ENCODE peak calls at places on chromosomes 13 and 19, in nine cellular contexts. U is endothelial cell, W is ascending aorta, G is Caco-2, F is gastrocnemius medialis, A is epithelial cell of proximal tubule, R is fibroblast of lung, C is thoracic aorta, Q is foreskin fibroblast. X is an unnamed sample.

GRCh38 chr19:8127311-8127710 is 22.1 kb downstream of the FBN3 start:
- DNase-seq in U (no peak), W (no peak), G (no peak), F (no peak), A (no peak), R (no peak), C (no peak), Q (no peak), X (no peak)

GRCh38 chr13:95603887-95604533 is 40.5 kb downstream of the DZIP1 start:
- DNase-seq in U (no peak), W (no peak), G (peak), F (no peak), A (peak), R (peak), C (no peak), Q (no peak), X (no peak)

GRCh38 chr13:23025848-23026608 is 154.8 kb upstream of the SGCG start:
- DNase-seq in U (no peak), W (no peak), G (no peak), F (no peak), A (no peak), R (no peak), C (no peak), Q (no peak), X (no peak)

GRCh38 chr19:18304496-18305312 is 18.2 kb downstream of the LSM4 start:
- DNase-seq in U (peak), W (peak), G (peak), F (peak), A (no peak), R (peak), C (peak), Q (peak), X (no peak)

GRCh38 chr13:79741006-79741405 is 260.1 kb downstream of the NDFIP2 start:
- DNase-seq in U (no peak), W (no peak), G (peak), F (no peak), A (peak), R (peak), C (no peak), Q (peak), X (no peak)

GRCh38 chr13:40170982-40171381 is 495.5 kb downstream of the FOXO1 start:
- DNase-seq in U (no peak), W (peak), G (no peak), F (no peak), A (no peak), R (no peak), C (no peak), Q (no peak), X (no peak)

GRCh38 chr19:49387936-49388372 is at the start of gene KASH5:
- DNase-seq in U (no peak), W (no peak), G (peak), F (peak), A (no peak), R (peak), C (no peak), Q (no peak), X (no peak)

GRCh38 chr13:27293873-27294515 is 23.4 kb downstream of the RASL11A start:
- DNase-seq in U (no peak), W (no peak), G (no peak), F (no peak), A (no peak), R (no peak), C (no peak), Q (no peak), X (no peak)

GRCh38 chr13:65330691-65331090 is 1899.4 kb downstream of the PCDH9 start:
- DNase-seq in U (no peak), W (no peak), G (no peak), F (no peak), A (no peak), R (no peak), C (no peak), Q (no peak), X (no peak)

GRCh38 chr13:81697826-81698225 is 1356.9 kb upstream of the SPRY2 start:
- DNase-seq in U (no peak), W (no peak), G (no peak), F (no peak), A (no peak), R (no peak), C (no peak), Q (no peak), X (no peak)

GRCh38 chr19:16760990-16761389 is 41.3 kb downstream of the NWD1 start:
- DNase-seq in U (no peak), W (no peak), G (no peak), F (no peak), A (no peak), R (no peak), C (no peak), Q (no peak), X (no peak)

GRCh38 chr19:1852294-1852646 is 4.0 kb upstream of the REXO1 start:
- DNase-seq in U (peak), W (no peak), G (no peak), F (no peak), A (no peak), R (no peak), C (no peak), Q (no peak), X (no peak)

GRCh38 chr19:45186509-45187334 is 8.1 kb downstream of the BLOC1S3 start:
- DNase-seq in U (no peak), W (no peak), G (no peak), F (no peak), A (no peak), R (no peak), C (no peak), Q (no peak), X (no peak)

GRCh38 chr19:1990230-1991017 is 25.1 kb downstream of the BTBD2 start:
- DNase-seq in U (no peak), W (no peak), G (no peak), F (no peak), A (no peak), R (no peak), C (no peak), Q (no peak), X (no peak)

GRCh38 chr13:30346159-30346788 is 38.9 kb upstream of the KATNAL1 start:
- DNase-seq in U (no peak), W (no peak), G (no peak), F (peak), A (no peak), R (no peak), C (no peak), Q (no peak), X (no peak)

GRCh38 chr19:33302175-33302973 is at the start of gene CEBPA:
- DNase-seq in U (peak), W (peak), G (peak), F (peak), A (no peak), R (peak), C (no peak), Q (peak), X (peak)

GRCh38 chr19:5578094-5578846 is 10.5 kb upstream of the TINCR start:
- DNase-seq in U (peak), W (no peak), G (peak), F (peak), A (no peak), R (no peak), C (no peak), Q (peak), X (peak)

GRCh38 chr13:112452380-112453206 is 76.4 kb downstream of the SPACA7 start:
- DNase-seq in U (no peak), W (no peak), G (no peak), F (no peak), A (no peak), R (no peak), C (no peak), Q (no peak), X (no peak)

GRCh38 chr19:46015961-46016425 is 6.9 kb downstream of the PGLYRP1 start:
- DNase-seq in U (peak), W (no peak), G (peak), F (no peak), A (no peak), R (no peak), C (no peak), Q (no peak), X (no peak)

GRCh38 chr13:26280295-26280694 is 26.4 kb downstream of the CDK8 start:
- DNase-seq in U (no peak), W (no peak), G (no peak), F (no peak), A (no peak), R (peak), C (no peak), Q (peak), X (no peak)

GRCh38 chr13:98142427-98143156 is at the start of gene FARP1:
- DNase-seq in U (peak), W (peak), G (peak), F (peak), A (no peak), R (peak), C (no peak), Q (peak), X (peak)

GRCh38 chr19:51807111-51807701 is 12.2 kb downstream of the FPR3 start:
- DNase-seq in U (no peak), W (no peak), G (no peak), F (peak), A (no peak), R (no peak), C (no peak), Q (no peak), X (no peak)

GRCh38 chr13:61128850-61129645 is 286.6 kb downstream of the PCDH20 start:
- DNase-seq in U (no peak), W (no peak), G (no peak), F (no peak), A (no peak), R (peak), C (no peak), Q (no peak), X (no peak)

GRCh38 chr19:11010041-11010440 is 49.2 kb downstream of the SMARCA4 start:
- DNase-seq in U (no peak), W (no peak), G (no peak), F (no peak), A (no peak), R (no peak), C (no peak), Q (no peak), X (no peak)

GRCh38 chr13:20287976-20288375 is 55.9 kb upstream of the GJB6 start:
- DNase-seq in U (no peak), W (no peak), G (no peak), F (no peak), A (no peak), R (no peak), C (no peak), Q (no peak), X (no peak)

GRCh38 chr13:22049384-22049783 is 378.5 kb downstream of the FGF9 start:
- DNase-seq in U (no peak), W (no peak), G (no peak), F (no peak), A (peak), R (no peak), C (no peak), Q (no peak), X (no peak)

GRCh38 chr19:31512403-31512970 is 163.3 kb upstream of the TSHZ3 start:
- DNase-seq in U (no peak), W (no peak), G (no peak), F (no peak), A (no peak), R (no peak), C (no peak), Q (no peak), X (no peak)

GRCh38 chr13:23898101-23898500 is 799 bp upstream of the C1QTNF9B start:
- DNase-seq in U (no peak), W (no peak), G (no peak), F (no peak), A (no peak), R (peak), C (no peak), Q (peak), X (no peak)

GRCh38 chr13:55553736-55554135 is 1587.0 kb upstream of the PRR20A start:
- DNase-seq in U (no peak), W (no peak), G (no peak), F (no peak), A (no peak), R (no peak), C (no peak), Q (no peak), X (no peak)

GRCh38 chr13:111914241-111915103 is 152.5 kb upstream of the SOX1 start:
- DNase-seq in U (no peak), W (peak), G (no peak), F (no peak), A (no peak), R (no peak), C (no peak), Q (no peak), X (peak)

GRCh38 chr13:76976929-76977328 is 15.0 kb upstream of the CLN5 start:
- DNase-seq in U (no peak), W (no peak), G (no peak), F (no peak), A (no peak), R (no peak), C (no peak), Q (no peak), X (no peak)

GRCh38 chr13:110301606-110302131 is 5.3 kb downstream of the COL4A1 start:
- DNase-seq in U (no peak), W (peak), G (no peak), F (no peak), A (no peak), R (peak), C (no peak), Q (peak), X (no peak)

GRCh38 chr19:39590265-39590664 is 12.1 kb upstream of the LGALS13 start:
- DNase-seq in U (peak), W (no peak), G (peak), F (no peak), A (no peak), R (peak), C (no peak), Q (no peak), X (peak)

GRCh38 chr13:42039457-42039945 is 8.9 kb upstream of the DGKH start:
- DNase-seq in U (no peak), W (peak), G (no peak), F (no peak), A (no peak), R (no peak), C (no peak), Q (no peak), X (no peak)

GRCh38 chr13:111474136-111475002 is 153.9 kb downstream of the TEX29 start:
- DNase-seq in U (peak), W (no peak), G (peak), F (no peak), A (peak), R (peak), C (no peak), Q (peak), X (no peak)

DNA sequence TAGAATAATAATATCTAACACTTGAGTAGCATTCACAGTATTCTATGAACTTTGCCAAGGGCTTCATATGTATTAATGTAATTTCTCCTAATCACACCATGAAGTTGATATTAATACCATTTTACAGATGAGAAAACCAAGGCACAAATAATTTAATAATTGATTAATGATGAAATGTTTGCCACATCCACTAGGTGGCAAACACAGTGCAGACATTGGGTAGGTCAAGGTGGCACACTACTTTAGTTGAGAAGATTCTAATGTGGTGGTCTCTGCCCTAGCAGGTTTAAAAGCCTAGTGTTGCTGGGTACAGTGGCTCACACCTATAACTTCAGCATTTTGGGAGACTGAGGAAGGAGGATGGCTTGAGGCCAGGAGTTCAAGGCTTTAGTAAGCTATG is 412.4 kb downstream of the SUCLA2 start:
- DNase-seq in U (no peak), W (no peak), G (no peak), F (no peak), A (no peak), R (no peak), C (no peak), Q (no peak), X (no peak)
- TF ChIP-seq CTCF in U (peak), W (no peak), G (no peak), F (no peak), A (no peak), R (no peak), C (no peak), Q (no peak), X (no peak)

GRCh38 chr13:49517461-49517860 is 21.7 kb downstream of the PHF11 start:
- DNase-seq in U (peak), W (no peak), G (peak), F (no peak), A (no peak), R (no peak), C (no peak), Q (no peak), X (no peak)
- TF ChIP-seq CTCF in U (peak), W (no peak), G (peak), F (no peak), A (peak), R (peak), C (no peak), Q (peak), X (peak)

DNA sequence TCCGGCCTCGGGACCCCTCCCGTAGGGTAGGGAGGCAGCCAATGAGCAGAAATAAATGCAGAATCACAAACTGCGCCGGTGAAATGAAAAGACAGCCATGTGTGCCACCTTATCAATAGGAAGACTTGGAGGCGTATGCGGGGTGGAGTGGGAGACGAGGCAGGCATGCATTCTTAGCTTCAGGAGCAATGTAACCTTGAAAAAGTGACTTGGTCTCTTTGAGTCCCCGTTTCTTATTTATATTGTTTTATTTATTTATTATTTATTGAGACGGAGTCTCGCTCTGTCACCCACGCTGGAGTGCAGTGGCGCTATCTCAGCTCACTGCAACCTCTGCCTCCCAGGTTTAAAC is 16.0 kb downstream of the SSC5D start:
- DNase-seq in U (no peak), W (no peak), G (no peak), F (no peak), A (no peak), R (no peak), C (no peak), Q (no peak), X (no peak)
- TF ChIP-seq CTCF in U (no peak), W (no peak), G (no peak), F (no peak), A (no peak), R (no peak), C (no peak), Q (no peak), X (no peak)

DNA sequence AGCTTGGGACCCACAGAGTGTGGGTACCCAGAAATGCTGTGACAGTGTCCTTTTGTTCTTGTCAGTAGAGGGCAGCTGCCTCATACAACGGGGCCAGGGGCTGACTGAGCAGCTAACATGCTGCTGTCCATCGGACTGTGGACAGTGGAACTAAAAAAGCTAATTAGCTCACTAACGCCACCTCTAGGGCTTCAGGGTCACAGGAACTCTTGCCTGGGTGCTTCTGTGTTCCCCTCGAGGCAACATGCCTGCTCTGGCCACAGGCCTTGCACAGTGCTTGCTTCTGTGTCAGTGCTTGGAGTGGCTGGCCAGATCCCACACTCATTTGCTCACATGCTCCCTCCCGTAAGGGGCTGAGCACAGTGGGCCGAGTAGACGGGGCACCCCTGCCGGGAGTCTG is 377.0 kb downstream of the OLFM4 start:
- DNase-seq in U (no peak), W (no peak), G (peak), F (no peak), A (no peak), R (no peak), C (no peak), Q (no peak), X (peak)
- TF ChIP-seq CTCF in U (no peak), W (no peak), G (peak), F (no peak), A (no peak), R (no peak), C (no peak), Q (no peak), X (peak)

GRCh38 chr19:13619203-13619632 is 112.9 kb upstream of the CACNA1A start:
- DNase-seq in U (no peak), W (no peak), G (no peak), F (no peak), A (peak), R (peak), C (no peak), Q (peak), X (no peak)

GRCh38 chr19:13615890-13616289 is 109.6 kb upstream of the CACNA1A start:
- DNase-seq in U (no peak), W (no peak), G (no peak), F (no peak), A (no peak), R (no peak), C (no peak), Q (no peak), X (no peak)

GRCh38 chr19:13623686-13624405 is 117.6 kb upstream of the CACNA1A start:
- DNase-seq in U (no peak), W (no peak), G (no peak), F (no peak), A (no peak), R (no peak), C (no peak), Q (no peak), X (no peak)

GRCh38 chr19:13622727-13623126 is 116.4 kb upstream of the CACNA1A start:
- DNase-seq in U (no peak), W (no peak), G (no peak), F (no peak), A (no peak), R (no peak), C (no peak), Q (no peak), X (no peak)

DNA sequence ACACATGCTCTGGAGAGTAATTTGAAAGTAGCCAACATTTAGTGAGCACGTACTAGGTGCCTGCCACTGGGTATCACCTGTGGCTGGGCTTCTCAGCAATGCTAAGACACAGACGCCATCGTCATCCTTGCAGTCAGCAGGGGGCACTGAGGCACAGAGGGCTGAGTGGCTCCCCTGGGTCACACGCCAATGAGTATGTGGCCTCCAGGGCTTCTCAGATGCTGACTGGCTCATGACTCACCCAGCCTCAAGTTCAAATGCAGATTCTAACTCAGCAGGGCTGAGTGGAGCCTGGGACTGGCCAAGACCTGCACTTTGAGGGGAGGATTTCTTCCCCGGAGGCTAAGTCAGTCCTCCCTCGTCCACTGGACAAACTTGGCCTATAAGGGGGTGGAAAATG is 115.1 kb upstream of the CACNA1A start:
- DNase-seq in U (no peak), W (no peak), G (no peak), F (no peak), A (peak), R (peak), C (no peak), Q (peak), X (no peak)
- TF ChIP-seq CTCF in U (no peak), W (no peak), G (no peak), F (no peak), A (no peak), R (peak), C (no peak), Q (peak), X (no peak)

DNA sequence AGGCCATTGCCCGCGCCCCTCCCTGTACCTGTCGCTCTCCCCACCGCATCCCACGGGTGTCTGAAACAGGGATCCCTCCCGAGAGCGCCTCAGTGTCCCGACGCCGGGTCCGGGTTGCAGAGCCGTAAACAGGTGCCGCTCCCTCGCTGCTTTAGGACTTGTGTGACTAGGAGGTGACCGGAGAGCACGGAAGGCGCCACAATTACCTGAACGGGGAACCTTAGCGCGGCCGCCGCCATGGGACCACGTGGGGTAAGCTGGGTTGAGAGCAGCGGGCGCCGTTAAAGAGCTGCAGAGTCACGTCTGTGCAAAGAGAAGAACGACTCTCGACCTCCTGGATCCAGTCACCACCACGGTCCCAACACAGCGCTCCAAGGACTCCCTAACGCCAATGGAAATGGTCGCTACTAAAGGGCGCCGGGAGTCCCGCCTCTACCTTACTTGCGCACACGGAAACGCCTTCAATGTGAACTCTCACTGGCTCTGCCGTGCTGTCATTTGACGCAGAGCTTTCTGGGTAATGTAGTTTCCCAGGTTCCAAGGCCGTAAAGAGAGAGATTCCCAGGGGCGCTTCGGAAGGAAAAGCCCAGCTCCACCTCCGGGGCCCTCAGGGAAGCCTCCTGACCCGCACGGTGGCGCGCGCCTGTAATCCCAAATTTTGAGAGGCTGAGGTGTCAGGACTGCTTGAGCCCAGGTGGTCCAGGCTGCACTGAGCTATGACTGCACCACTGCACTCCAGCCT is at the start of gene ZNF552:
- DNase-seq in U (peak), W (peak), G (peak), F (peak), A (peak), R (peak), C (peak), Q (peak), X (peak)
- TF ChIP-seq CTCF in U (no peak), W (no peak), G (peak), F (no peak), A (no peak), R (no peak), C (no peak), Q (no peak), X (no peak)

X was measured in progenitor cell of endocrine pancreas.